ENCODE peak calls at places on chromosomes 11 and 22, in ten cellular contexts. F is adipocyte; A is activated naive CD8-positive, alpha-beta T cell treated with anti-CD3 and anti-CD28 coated beads, Interleukin-2, amount 10 ng/mL, durations not matched to agents 7 days and 5 days; K is astrocyte of the hippocampus; I is kidney epithelial cell; E is HEK293T; W is fibroblast of pulmonary artery; G is heart left ventricle; R is NCI-H1930; N is H7. M is an unnamed sample.
A peak's percentile ranks its signal among the peaks of the same experiment; 100 is the strongest.

GRCh38 chr22:25057013-25057881 is 104.7 kb downstream of the KIAA1671 start:
- DNase-seq in I (no peak), F (peak; percentile 64), A (peak; percentile 88), R (peak; percentile 51), W (peak; percentile 50), N (peak; percentile 91), K (peak; percentile 71), E (peak; percentile 88), G (no peak), M (no peak)

GRCh38 chr11:122917311-122917710 is 34.8 kb downstream of the JHY start:
- DNase-seq in W (peak; percentile 11), R (no peak), K (peak; percentile 81), A (no peak), I (peak; percentile 21), G (no peak), F (peak; percentile 9), N (no peak), E (no peak), M (peak; percentile 16)

GRCh38 chr11:130677486-130678153 is 229.2 kb downstream of the ADAMTS15 start:
- DNase-seq in K (peak; percentile 93), G (peak; percentile 40), N (peak; percentile 38), R (no peak), A (no peak), E (no peak), F (peak; percentile 85), I (peak; percentile 86), W (peak; percentile 93), M (peak; percentile 12)

GRCh38 chr11:35364101-35364780 is 55.1 kb downstream of the SLC1A2 start:
- DNase-seq in R (no peak), I (peak; percentile 73), N (no peak), W (peak; percentile 91), A (no peak), G (peak; percentile 82), F (peak; percentile 97), K (peak; percentile 94), E (no peak), M (peak; percentile 14)

GRCh38 chr11:119366690-119367620 is 14.5 kb downstream of the USP2 start:
- DNase-seq in I (no peak), A (no peak), E (no peak), K (no peak), W (no peak), G (no peak), N (no peak), R (no peak), F (no peak), M (no peak)

GRCh38 chr22:39128508-39128907 is 24.0 kb downstream of the CBX7 start:
- DNase-seq in I (no peak), F (no peak), E (no peak), A (no peak), N (peak; percentile 9), G (no peak), R (no peak), K (no peak), W (no peak), M (no peak)

GRCh38 chr22:22431271-22432220 is 77.0 kb downstream of the ZNF280B start:
- DNase-seq in E (peak; percentile 85), K (peak; percentile 67), A (peak; percentile 55), F (peak; percentile 65), G (peak; percentile 45), N (peak; percentile 84), I (peak; percentile 7), W (peak; percentile 61), R (peak; percentile 29), M (no peak)

GRCh38 chr22:19206287-19206686 is 27.8 kb upstream of the SLC25A1 start:
- DNase-seq in F (no peak), K (no peak), G (no peak), E (no peak), A (no peak), I (no peak), R (no peak), N (no peak), W (no peak), M (no peak)

GRCh38 chr11:2158291-2158737 is 2.7 kb downstream of the INS start:
- DNase-seq in W (no peak), R (no peak), F (no peak), E (no peak), K (no peak), N (no peak), I (no peak), G (no peak), A (no peak), M (no peak)

GRCh38 chr11:101863361-101863760 is 51.4 kb upstream of the CEP126 start:
- DNase-seq in K (peak; percentile 85), I (peak; percentile 56), N (no peak), G (no peak), F (peak; percentile 42), E (no peak), R (no peak), W (peak; percentile 59), A (no peak), M (no peak)

GRCh38 chr11:91866642-91867041 is 358.0 kb upstream of the FAT3 start:
- DNase-seq in F (no peak), N (no peak), W (no peak), K (no peak), R (no peak), G (no peak), I (no peak), A (no peak), E (no peak), M (no peak)

GRCh38 chr22:35264986-35265385 is 7.7 kb downstream of the HMGXB4 start:
- DNase-seq in A (no peak), N (no peak), E (no peak), K (no peak), R (no peak), W (no peak), I (no peak), G (no peak), F (no peak), M (no peak)

GRCh38 chr11:77407613-77408012 is 66.3 kb downstream of the PAK1 start:
- DNase-seq in W (peak; percentile 85), G (peak; percentile 50), E (no peak), I (peak; percentile 55), K (peak; percentile 82), A (no peak), F (peak; percentile 89), N (no peak), R (no peak), M (no peak)

GRCh38 chr11:83816572-83817187 is 530.5 kb upstream of the CCDC90B start:
- DNase-seq in A (no peak), F (peak; percentile 70), E (no peak), R (no peak), N (no peak), G (no peak), I (no peak), K (peak; percentile 52), W (peak; percentile 52), M (no peak)

GRCh38 chr22:24426436-24426835 is 963 bp upstream of the ADORA2A start:
- DNase-seq in W (no peak), K (no peak), F (no peak), N (no peak), I (no peak), A (no peak), E (no peak), R (no peak), G (no peak), M (no peak)

GRCh38 chr11:74321487-74322188 is 10.2 kb upstream of the P4HA3 start:
- DNase-seq in E (peak; percentile 27), G (no peak), K (peak; percentile 61), R (peak; percentile 13), I (no peak), N (peak; percentile 49), W (peak; percentile 73), F (peak; percentile 62), A (no peak), M (no peak)

GRCh38 chr11:105524286-105524685 is 85.6 kb upstream of the GRIA4 start:
- DNase-seq in F (peak; percentile 5), G (no peak), R (no peak), I (no peak), K (peak; percentile 2), N (no peak), W (no peak), A (no peak), E (no peak), M (no peak)

GRCh38 chr11:46361283-46362145 is 14.3 kb downstream of the DGKZ start:
- DNase-seq in N (peak; percentile 83), A (peak; percentile 66), W (peak; percentile 67), G (peak; percentile 85), F (peak; percentile 18), E (peak; percentile 58), K (peak; percentile 50), I (no peak), R (no peak), M (no peak)

GRCh38 chr11:76163289-76163880 is 42.9 kb downstream of the WNT11 start:
- DNase-seq in N (no peak), I (no peak), K (no peak), A (no peak), E (no peak), G (no peak), W (no peak), F (no peak), R (no peak), M (no peak)

GRCh38 chr11:130645164-130645859 is 196.9 kb downstream of the ADAMTS15 start:
- DNase-seq in G (no peak), F (no peak), K (no peak), N (no peak), E (no peak), W (no peak), R (no peak), I (no peak), A (no peak), M (no peak)

GRCh38 chr11:93160156-93160555 is 37.6 kb downstream of the SLC36A4 start:
- DNase-seq in G (no peak), F (no peak), W (no peak), N (no peak), R (no peak), E (no peak), K (no peak), I (no peak), A (no peak), M (no peak)

GRCh38 chr11:116644948-116645305 is 127.9 kb downstream of the BUD13 start:
- DNase-seq in G (no peak), W (no peak), R (no peak), K (no peak), F (no peak), E (no peak), I (no peak), N (peak; percentile 81), A (no peak), M (no peak)

GRCh38 chr22:41532908-41533825 is 11.1 kb downstream of the POLR3H start:
- DNase-seq in E (peak; percentile 76), R (no peak), F (peak; percentile 81), I (no peak), N (peak; percentile 91), A (peak; percentile 77), W (peak; percentile 71), K (peak; percentile 82), G (peak; percentile 83), M (no peak)

GRCh38 chr22:16845881-16846280 is 20.7 kb upstream of the XKR3 start:
- DNase-seq in K (no peak), N (peak; percentile 15), E (no peak), I (no peak), R (no peak), A (no peak), W (no peak), F (no peak), G (no peak), M (no peak)

GRCh38 chr11:129625930-129626329 is 189.7 kb upstream of the TMEM45B start:
- DNase-seq in K (no peak), G (no peak), E (peak; percentile 1), W (no peak), A (no peak), R (no peak), F (no peak), N (no peak), I (no peak), M (no peak)

GRCh38 chr11:34599406-34599901 is 21.4 kb upstream of the EHF start:
- DNase-seq in N (no peak), E (no peak), A (no peak), I (no peak), R (no peak), F (peak; percentile 49), G (no peak), W (peak; percentile 60), K (peak; percentile 45), M (peak; percentile 73)

GRCh38 chr11:78540276-78540675 is 34.4 kb downstream of the NARS2 start:
- DNase-seq in I (no peak), E (no peak), A (no peak), F (peak; percentile 35), G (no peak), K (no peak), N (no peak), R (no peak), W (no peak), M (no peak)

GRCh38 chr11:120324932-120325810 is at the start of gene TLCD5:
- DNase-seq in I (no peak), W (peak; percentile 67), E (peak; percentile 77), A (peak; percentile 56), F (peak; percentile 89), K (peak; percentile 93), N (peak; percentile 94), R (peak; percentile 73), G (peak; percentile 83), M (no peak)